ENCODE peak calls at places on chromosomes 5 and 9, in four cellular contexts. X, B, H and Y are unnamed samples.

GRCh38 chr5:111116550-111116949 is 24.4 kb downstream of the WDR36 start:
- DNase-seq in B (no peak), H (no peak), X (no peak), Y (no peak)

GRCh38 chr5:111830333-111830732 is 73.3 kb upstream of the NREP start:
- DNase-seq in H (peak; percentile 21), X (no peak), B (no peak), Y (no peak)

GRCh38 chr9:972512-973294 is 3.8 kb upstream of the DMRT3 start:
- DNase-seq in H (no peak), X (no peak), B (no peak), Y (no peak)

GRCh38 chr9:20562051-20562450 is 60.2 kb downstream of the MLLT3 start:
- DNase-seq in X (no peak), H (no peak), B (no peak), Y (no peak)

GRCh38 chr5:59003641-59004040 is 420.8 kb downstream of the RAB3C start:
- DNase-seq in X (no peak), H (no peak), B (no peak), Y (no peak)

GRCh38 chr5:51225671-51226419 is 157.4 kb upstream of the ISL1 start:
- DNase-seq in X (no peak), H (no peak), B (no peak), Y (peak; percentile 80)

GRCh38 chr5:151737421-151737820 is 21.0 kb downstream of the ATOX1 start:
- DNase-seq in B (no peak), H (no peak), X (no peak), Y (no peak)

GRCh38 chr5:90434116-90434714 is 24.7 kb upstream of the CETN3 start:
- DNase-seq in X (peak; percentile 22), H (peak; percentile 69), B (no peak), Y (peak; percentile 33)

GRCh38 chr9:135979472-135980166 is 18.4 kb upstream of the UBAC1 start:
- DNase-seq in B (no peak), H (no peak), X (no peak), Y (no peak)

GRCh38 chr5:140648132-140648432 is 453 bp downstream of the IK start:
- DNase-seq in H (no peak), X (no peak), B (no peak), Y (no peak)

GRCh38 chr5:141715340-141715905 is 33.4 kb upstream of the ARAP3 start:
- DNase-seq in H (no peak), X (no peak), B (no peak), Y (no peak)

GRCh38 chr5:141484499-141485304 is at the start of gene PCDHGC4:
- DNase-seq in H (no peak), X (no peak), B (peak; percentile 75), Y (peak; percentile 73)

GRCh38 chr9:19517202-19517942 is 108.6 kb downstream of the ACER2 start:
- DNase-seq in X (no peak), B (no peak), H (peak; percentile 25), Y (peak; percentile 5)

GRCh38 chr9:38160613-38161215 is 91.7 kb upstream of the SHB start:
- DNase-seq in B (peak; percentile 65), X (peak; percentile 74), H (peak; percentile 65), Y (peak; percentile 28)

GRCh38 chr9:120555884-120556283 is 24.1 kb downstream of the CDK5RAP2 start:
- DNase-seq in X (no peak), B (no peak), H (no peak), Y (no peak)

GRCh38 chr5:167064199-167064811 is 1227.1 kb upstream of the WWC1 start:
- DNase-seq in H (no peak), X (no peak), B (peak; percentile 84), Y (no peak)

GRCh38 chr5:96968614-96969013 is 32.7 kb downstream of the LNPEP start:
- DNase-seq in H (no peak), B (no peak), X (no peak), Y (no peak)

GRCh38 chr5:138032028-138032571 is 779 bp downstream of the FAM13B start:
- DNase-seq in B (no peak), H (peak; percentile 39), X (peak; percentile 2), Y (no peak)

GRCh38 chr5:141914154-141914743 is 9.4 kb upstream of the DELE1 start:
- DNase-seq in B (peak; percentile 36), H (no peak), X (no peak), Y (no peak)

GRCh38 chr5:138330813-138331448 is 673 bp downstream of the CDC25C start:
- DNase-seq in B (no peak), X (no peak), H (no peak), Y (no peak)

GRCh38 chr5:67373518-67373917 is 176.9 kb upstream of the CD180 start:
- DNase-seq in X (no peak), H (no peak), B (no peak), Y (no peak)

GRCh38 chr5:35857606-35858205 is 1.0 kb downstream of the IL7R start:
- DNase-seq in H (no peak), B (no peak), X (no peak), Y (no peak)

GRCh38 chr9:112532427-112532826 is 45.8 kb downstream of the KIAA1958 start:
- DNase-seq in H (no peak), X (no peak), B (no peak), Y (no peak)